ENCODE peak calls at places on chromosomes 16 and 17, in five cellular contexts. N is fibroblast of the aortic adventitia, F is left cardiac atrium, P is GM04503, T is NCI-H2081. U is an unnamed sample.

GRCh38 chr16:87419971-87420370 is 27.8 kb downstream of the MAP1LC3B start:
- DNase-seq in F (no peak), T (no peak), N (no peak), P (no peak), U (no peak)

GRCh38 chr17:59890720-59891119 is 2.0 kb downstream of the TUBD1 start:
- DNase-seq in T (no peak), P (peak; percentile 35), N (no peak), F (no peak), U (no peak)

GRCh38 chr17:61422869-61423268 is 23.2 kb downstream of the TBX2 start:
- DNase-seq in N (no peak), T (no peak), F (no peak), P (no peak), U (no peak)

GRCh38 chr17:77504652-77505459 is 364.1 kb downstream of the SEC14L1 start:
- DNase-seq in P (no peak), T (no peak), N (no peak), F (no peak), U (no peak)

GRCh38 chr16:75014318-75014717 is 15.5 kb downstream of the ZNRF1 start:
- DNase-seq in P (no peak), N (no peak), T (no peak), F (no peak), U (no peak)

GRCh38 chr17:51154176-51154575 is 817 bp downstream of the NME1 start:
- DNase-seq in P (no peak), T (no peak), F (no peak), N (no peak), U (no peak)

GRCh38 chr17:880074-880870 is 98.1 kb downstream of the MRM3 start:
- DNase-seq in F (peak; percentile 62), N (peak; percentile 60), T (no peak), P (no peak), U (no peak)

GRCh38 chr17:77644981-77645380 is 313.5 kb upstream of the TNRC6C start:
- DNase-seq in P (no peak), N (no peak), F (no peak), T (no peak), U (no peak)

GRCh38 chr17:40352779-40353394 is 11.7 kb downstream of the GJD3 start:
- DNase-seq in N (no peak), F (no peak), T (no peak), P (no peak), U (no peak)

GRCh38 chr17:9402590-9403199 is 172.9 kb downstream of the STX8 start:
- DNase-seq in N (peak; percentile 33), T (peak; percentile 11), P (no peak), F (no peak), U (no peak)

GRCh38 chr17:44775136-44775837 is 16.5 kb downstream of the ADAM11 start:
- DNase-seq in P (peak; percentile 79), F (peak; percentile 96), T (peak; percentile 100), N (peak; percentile 95), U (peak; percentile 81)

GRCh38 chr17:82301916-82302497 is 15.4 kb downstream of the CD7 start:
- DNase-seq in N (no peak), T (no peak), F (no peak), P (no peak), U (no peak)

GRCh38 chr17:67506966-67507365 is 129.9 kb downstream of the PITPNC1 start:
- DNase-seq in P (no peak), T (no peak), F (no peak), N (peak; percentile 57), U (no peak)

GRCh38 chr16:74862743-74863244 is 88.2 kb upstream of the FA2H start:
- DNase-seq in P (no peak), T (peak; percentile 16), N (peak; percentile 59), F (no peak), U (no peak)

GRCh38 chr17:74182041-74182783 is 21.3 kb upstream of the RPL38 start:
- DNase-seq in N (no peak), T (peak; percentile 49), P (no peak), F (no peak), U (no peak)

GRCh38 chr17:3681565-3681964 is 13.0 kb downstream of the EMC6 start:
- DNase-seq in P (no peak), N (no peak), T (no peak), F (no peak), U (no peak)

GRCh38 chr17:14359251-14359939 is 58.5 kb downstream of the HS3ST3B1 start:
- DNase-seq in N (no peak), P (no peak), T (no peak), F (no peak), U (no peak)

GRCh38 chr16:81521141-81521626 is 76.6 kb downstream of the CMIP start:
- DNase-seq in P (no peak), T (no peak), F (no peak), N (no peak), U (no peak)

GRCh38 chr17:54494731-54495715 is 405.6 kb upstream of the TOM1L1 start:
- DNase-seq in T (no peak), N (no peak), P (no peak), F (no peak), U (no peak)

U was measured in AG09309.